ENCODE peak calls at places on chromosome 12, in four cellular contexts. N, G, C and W are unnamed samples.

GRCh38 chr12:18391136-18391535 is 129.8 kb downstream of the PIK3C2G start:
- DNase-seq in N (no peak), G (no peak), C (no peak), W (no peak)

GRCh38 chr12:89140580-89141236 is 211.6 kb downstream of the DUSP6 start:
- DNase-seq in N (no peak), G (no peak), C (peak; percentile 18), W (no peak)

GRCh38 chr12:54701940-54702592 is 53.9 kb upstream of the DCD start:
- DNase-seq in N (peak; percentile 21), G (peak; percentile 46), C (peak; percentile 32), W (peak; percentile 44)

GRCh38 chr12:30862486-30862885 is 64.1 kb upstream of the TSPAN11 start:
- DNase-seq in N (no peak), G (peak; percentile 54), C (peak; percentile 77), W (no peak)

GRCh38 chr12:27552886-27553560 is 29.0 kb downstream of the PPFIBP1 start:
- DNase-seq in N (no peak), G (no peak), C (no peak), W (no peak)

GRCh38 chr12:104695453-104696148 is 238.9 kb downstream of the CHST11 start:
- DNase-seq in N (peak; percentile 87), G (peak; percentile 96), C (peak; percentile 98), W (no peak)

GRCh38 chr12:90839340-90839739 is 115.6 kb downstream of the CCER1 start:
- DNase-seq in N (no peak), G (no peak), C (no peak), W (no peak)

GRCh38 chr12:94126067-94126466 is 22.3 kb upstream of the PLXNC1 start:
- DNase-seq in N (no peak), G (no peak), C (no peak), W (no peak)

GRCh38 chr12:112340235-112340634 is 42.0 kb downstream of the HECTD4 start:
- DNase-seq in N (no peak), G (no peak), C (no peak), W (no peak)

GRCh38 chr12:131687346-131688125 is 23.4 kb upstream of the SFSWAP start:
- DNase-seq in N (no peak), G (no peak), C (no peak), W (no peak)

GRCh38 chr12:8823565-8824300 is 1.3 kb downstream of the A2ML1 start:
- DNase-seq in N (no peak), G (no peak), C (peak; percentile 20), W (no peak)

GRCh38 chr12:57881035-57881973 is 34.8 kb upstream of the CTDSP2 start:
- DNase-seq in N (no peak), G (no peak), C (no peak), W (no peak)

GRCh38 chr12:53961025-53961761 is 6.5 kb downstream of the HOXC12 start:
- DNase-seq in N (no peak), G (no peak), C (no peak), W (no peak)

GRCh38 chr12:105100998-105101397 is 6.5 kb upstream of the WASHC4 start:
- DNase-seq in N (no peak), G (no peak), C (no peak), W (no peak)

GRCh38 chr12:13976028-13976584 is 5.3 kb downstream of the GRIN2B start:
- DNase-seq in N (no peak), G (no peak), C (no peak), W (no peak)

GRCh38 chr12:93922583-93923006 is 225.8 kb upstream of the PLXNC1 start:
- DNase-seq in N (no peak), G (no peak), C (no peak), W (no peak)

GRCh38 chr12:94204647-94205247 is 56.4 kb downstream of the PLXNC1 start:
- DNase-seq in N (no peak), G (no peak), C (no peak), W (no peak)

GRCh38 chr12:42299392-42300308 is 26.2 kb downstream of the ZCRB1 start:
- DNase-seq in N (no peak), G (no peak), C (peak; percentile 54), W (no peak)

GRCh38 chr12:117356048-117356447 is 5.4 kb downstream of the NOS1 start:
- DNase-seq in N (no peak), G (no peak), C (no peak), W (no peak)

GRCh38 chr12:108190529-108190928 is 61.4 kb downstream of the WSCD2 start:
- DNase-seq in N (no peak), G (peak; percentile 61), C (no peak), W (no peak)

GRCh38 chr12:90497923-90498545 is 456.9 kb downstream of the CCER1 start:
- DNase-seq in N (no peak), G (no peak), C (no peak), W (no peak)

GRCh38 chr12:124694846-124695497 is 127.6 kb upstream of the NCOR2 start:
- DNase-seq in N (no peak), G (no peak), C (peak; percentile 97), W (no peak)

GRCh38 chr12:98894412-98895085 is 249.5 kb downstream of the APAF1 start:
- DNase-seq in N (no peak), G (peak; percentile 64), C (peak; percentile 3), W (peak; percentile 77)

GRCh38 chr12:6613015-6613775 is 6.0 kb upstream of the CHD4 start:
- DNase-seq in N (no peak), G (peak; percentile 94), C (peak; percentile 87), W (peak; percentile 69)

GRCh38 chr12:52370906-52371608 is 3.8 kb upstream of the KRT85 start:
- DNase-seq in N (no peak), G (no peak), C (no peak), W (no peak)

GRCh38 chr12:40375076-40375475 is 150.3 kb downstream of the LRRK2 start:
- DNase-seq in N (no peak), G (no peak), C (no peak), W (no peak)

GRCh38 chr12:52213541-52214420 is 19.3 kb upstream of the KRT7 start:
- DNase-seq in N (peak; percentile 33), G (peak; percentile 79), C (peak; percentile 77), W (peak; percentile 85)

GRCh38 chr12:130665753-130666152 is 50.3 kb downstream of the RIMBP2 start:
- DNase-seq in N (no peak), G (no peak), C (no peak), W (no peak)